ENCODE peak calls at places on chromosome 12, in eight cellular contexts. B is H1, J is K562, Y is upper lobe of left lung, U is stomach, T is GM12878, R is HepG2, P is suprapubic skin. Z is an unnamed sample.

GRCh38 chr12:87469295-87469694 is 559.9 kb downstream of the C12orf50 start:
- DNase-seq in U (no peak), J (no peak), B (no peak), P (no peak), T (no peak), Y (no peak), R (no peak), Z (no peak)

GRCh38 chr12:3698218-3698974 is 54.5 kb downstream of the CRACR2A start:
- DNase-seq in B (no peak), Y (no peak), P (no peak), J (no peak), R (no peak), U (no peak), T (no peak), Z (no peak)

GRCh38 chr12:2057041-2057792 is 4.4 kb downstream of the CACNA1C start:
- DNase-seq in R (peak; percentile 56), T (no peak), P (peak; percentile 70), U (peak; percentile 60), J (peak; percentile 54), Y (peak; percentile 41), B (peak; percentile 73), Z (peak; percentile 90)

GRCh38 chr12:109714913-109715244 is 1.3 kb downstream of the FAM222A start:
- DNase-seq in B (no peak), T (no peak), Y (no peak), U (no peak), P (no peak), R (no peak), J (no peak), Z (no peak)

GRCh38 chr12:12684375-12685106 is 11.4 kb downstream of the GPR19 start:
- DNase-seq in P (no peak), J (peak; percentile 15), B (peak; percentile 85), R (peak; percentile 13), Y (no peak), U (no peak), T (no peak), Z (no peak)

GRCh38 chr12:1309610-1310009 is 284.8 kb downstream of the FBXL14 start:
- DNase-seq in T (no peak), P (no peak), B (no peak), Y (no peak), J (no peak), U (no peak), R (no peak), Z (no peak)

GRCh38 chr12:105221588-105222325 is 14.2 kb downstream of the APPL2 start:
- DNase-seq in T (no peak), P (no peak), J (no peak), U (no peak), B (no peak), Y (no peak), R (no peak), Z (no peak)

GRCh38 chr12:81759215-81759991 is at the start of gene PPFIA2:
- DNase-seq in Y (peak; percentile 22), T (no peak), B (peak; percentile 29), U (no peak), P (peak; percentile 74), J (no peak), R (no peak), Z (peak; percentile 58)

GRCh38 chr12:98578821-98579220 is 14.7 kb upstream of the SLC25A3 start:
- DNase-seq in Y (no peak), R (no peak), T (no peak), U (no peak), J (no peak), B (no peak), P (no peak), Z (no peak)

GRCh38 chr12:67459173-67459572 is 189.4 kb upstream of the DYRK2 start:
- DNase-seq in R (no peak), Y (no peak), U (no peak), B (no peak), T (no peak), P (no peak), J (no peak), Z (no peak)

GRCh38 chr12:2013527-2014223 is 9.4 kb upstream of the DCP1B start:
- DNase-seq in P (no peak), Y (no peak), U (peak; percentile 29), B (no peak), T (no peak), J (no peak), R (no peak), Z (no peak)

GRCh38 chr12:6233121-6233971 is 33.1 kb downstream of the CD9 start:
- DNase-seq in J (no peak), R (no peak), P (no peak), Y (no peak), T (no peak), U (no peak), B (no peak), Z (no peak)

GRCh38 chr12:77070382-77071294 is 5.3 kb upstream of the E2F7 start:
- DNase-seq in Y (no peak), T (peak; percentile 48), J (no peak), P (no peak), R (no peak), U (no peak), B (no peak), Z (no peak)

GRCh38 chr12:79690606-79691298 is at the start of gene PAWR:
- DNase-seq in R (peak; percentile 71), U (peak; percentile 83), T (no peak), B (peak; percentile 63), Y (peak; percentile 80), J (no peak), P (peak; percentile 84), Z (peak; percentile 71)

GRCh38 chr12:103241184-103241583 is 254.6 kb downstream of the C12orf42 start:
- DNase-seq in Y (peak; percentile 23), T (no peak), B (no peak), R (no peak), U (peak; percentile 42), J (no peak), P (no peak), Z (no peak)

GRCh38 chr12:62914443-62914909 is 20.5 kb downstream of the PPM1H start:
- DNase-seq in R (no peak), P (no peak), B (no peak), T (no peak), J (peak; percentile 16), Y (no peak), U (no peak), Z (no peak)

GRCh38 chr12:95641299-95641947 is 90.1 kb upstream of the USP44 start:
- DNase-seq in R (no peak), T (no peak), U (no peak), Y (no peak), J (no peak), B (no peak), P (no peak), Z (no peak)

GRCh38 chr12:91098942-91099341 is 12.4 kb downstream of the LUM start:
- DNase-seq in J (no peak), B (no peak), R (no peak), U (no peak), T (no peak), P (no peak), Y (no peak), Z (peak; percentile 75)
- TF ChIP-seq POLR2AphosphoS5 in J (no peak), B (no peak), R (no peak), U (peak; percentile 77), T (no peak), P (no peak), Y (no peak), Z (peak; percentile 63)

GRCh38 chr12:90460681-90461080 is 494.3 kb downstream of the CCER1 start:
- DNase-seq in Y (no peak), T (no peak), B (no peak), R (no peak), U (no peak), P (no peak), J (no peak), Z (no peak)
- TF ChIP-seq EP300 in Y (no peak), T (no peak), B (no peak), R (no peak), U (no peak), P (no peak), J (no peak), Z (no peak)

DNA sequence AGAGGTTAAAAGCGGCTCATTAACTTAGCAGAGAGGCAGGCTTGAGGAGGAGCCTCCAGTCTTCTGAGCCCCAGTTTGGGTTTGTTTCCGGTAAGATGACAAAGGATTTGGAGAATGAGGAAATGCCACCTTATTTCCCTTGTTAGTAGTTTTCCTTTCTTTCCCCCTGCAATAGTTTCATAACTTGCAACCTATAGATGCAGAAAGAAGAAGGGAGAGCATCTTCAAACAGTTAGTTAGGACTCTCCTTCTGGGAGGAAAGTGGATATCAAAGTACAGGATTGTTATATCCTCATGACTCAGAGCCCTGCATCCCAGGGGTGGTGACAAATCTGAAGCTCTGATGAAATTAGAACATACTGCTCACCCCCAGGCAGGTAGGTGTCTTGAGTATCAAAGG is 180.7 kb upstream of the SLC38A2 start:
- DNase-seq in T (no peak), R (peak; percentile 12), J (no peak), Y (no peak), P (no peak), U (no peak), B (no peak), Z (no peak)
- H3K4me1 ChIP-seq in T (peaks cover 7% of the 10 kb centered on the region), R (peaks cover 11% of the 10 kb centered on the region), J (peaks cover 3% of the 10 kb centered on the region), Y (no peaks in the 10 kb centered on the region), P (peaks cover 65% of the 10 kb centered on the region), U (no peaks in the 10 kb centered on the region), B (no peaks in the 10 kb centered on the region), Z (peaks cover 47% of the 10 kb centered on the region)

GRCh38 chr12:123231931-123232330 is 1.0 kb downstream of the MPHOSPH9 start:
- DNase-seq in P (no peak), R (peak; percentile 30), J (no peak), Y (no peak), T (no peak), B (no peak), U (no peak), Z (no peak)

GRCh38 chr12:123237646-123238329 is 4.6 kb downstream of the MTRFR start:
- DNase-seq in J (peak; percentile 43), T (peak; percentile 62), B (no peak), Y (peak; percentile 53), P (peak; percentile 87), R (peak; percentile 34), U (peak; percentile 69), Z (peak; percentile 80)

GRCh38 chr12:123232472-123232806 is 502 bp downstream of the MPHOSPH9 start:
- DNase-seq in R (no peak), B (no peak), U (no peak), Y (peak; percentile 42), J (no peak), P (no peak), T (no peak), Z (no peak)

GRCh38 chr12:123232807-123233504 is at the start of the genes MPHOSPH9 and MTRFR:
- DNase-seq in J (peak; percentile 98), R (peak; percentile 100), U (peak; percentile 98), Y (peak; percentile 99), P (peak; percentile 99), B (peak; percentile 98), T (peak; percentile 100), Z (peak; percentile 100)

GRCh38 chr12:123233505-123234299 is 466 bp downstream of the MTRFR start:
- DNase-seq in P (no peak), T (no peak), B (no peak), Y (no peak), R (no peak), U (no peak), J (peak; percentile 68), Z (no peak)
- TF ChIP-seq POLR2AphosphoS5 in P (no peak), T (no peak), B (no peak), Y (no peak), R (peak; percentile 45), U (no peak), J (no peak), Z (no peak)